ENCODE peak calls at places on chromosomes 12 and 14, in seven cellular contexts. M is tibial nerve, V is HepG2, W is tibial artery, C is IMR-90, U is fibroblast of lung, S is Peyer's patch. B is an unnamed sample. For H3K27me3, the result is how much of the 10 kb centered on the place peaks cover.

GRCh38 chr14:94381149-94382030 is 7.0 kb downstream of the SERPINA1 start:
- DNase-seq in W (no peak), V (no peak), M (no peak), C (no peak), U (no peak), S (no peak), B (no peak)

GRCh38 chr12:6332459-6332858 is 9.4 kb downstream of the TNFRSF1A start:
- DNase-seq in M (no peak), V (no peak), U (peak), C (peak), W (no peak), S (no peak), B (no peak)

GRCh38 chr14:23538785-23539184 is 12.8 kb downstream of the ZFHX2 start:
- DNase-seq in M (no peak), U (no peak), W (no peak), V (no peak), S (no peak), C (peak), B (no peak)

GRCh38 chr12:76083761-76084276 is 666 bp downstream of the NAP1L1 start:
- DNase-seq in S (peak), M (peak), C (peak), W (peak), V (peak), U (peak), B (no peak)

GRCh38 chr14:100307215-100308111 is 1.2 kb upstream of the SLC25A29 start:
- DNase-seq in U (peak), V (no peak), M (peak), W (no peak), S (no peak), C (peak), B (no peak)

GRCh38 chr14:25516838-25517237 is 466.9 kb upstream of the STXBP6 start:
- DNase-seq in U (no peak), C (no peak), S (no peak), V (no peak), W (no peak), M (no peak), B (no peak)

GRCh38 chr14:50013198-50013918 is 103.0 kb downstream of the VCPKMT start:
- DNase-seq in C (no peak), V (peak), U (peak), W (no peak), M (no peak), S (no peak), B (no peak)

GRCh38 chr12:55296469-55296868 is at the start of gene OR6C6:
- DNase-seq in W (no peak), C (no peak), V (no peak), M (no peak), U (no peak), S (no peak), B (no peak)

GRCh38 chr14:35384386-35385041 is 20.0 kb downstream of the NFKBIA start:
- DNase-seq in S (no peak), C (peak), V (peak), W (peak), M (peak), U (peak), B (peak)

GRCh38 chr12:105820407-105821140 is 318.2 kb downstream of the NUAK1 start:
- DNase-seq in U (peak), W (peak), M (peak), V (peak), S (no peak), C (peak), B (peak)

GRCh38 chr14:53531151-53531550 is 378.0 kb upstream of the DDHD1 start:
- DNase-seq in V (no peak), W (no peak), S (no peak), M (no peak), C (no peak), U (no peak), B (no peak)

GRCh38 chr14:88479574-88479987 is 75.2 kb downstream of the PTPN21 start:
- DNase-seq in W (no peak), S (no peak), V (no peak), U (no peak), C (no peak), M (no peak), B (no peak)

GRCh38 chr14:60650382-60650961 is 1.2 kb upstream of the SIX1 start:
- DNase-seq in V (no peak), W (no peak), S (no peak), U (no peak), M (no peak), C (peak), B (no peak)

GRCh38 chr14:22939684-22940083 is 10.5 kb upstream of the PRMT5 start:
- DNase-seq in U (peak), S (no peak), V (no peak), W (no peak), M (no peak), C (peak), B (no peak)

GRCh38 chr14:67423424-67423823 is 11.5 kb upstream of the PLEK2 start:
- DNase-seq in U (no peak), M (no peak), W (no peak), C (no peak), V (no peak), S (no peak), B (no peak)

GRCh38 chr12:69278814-69279782 is 39.7 kb downstream of the CPSF6 start:
- DNase-seq in W (no peak), S (no peak), U (no peak), C (no peak), V (no peak), M (no peak), B (no peak)

GRCh38 chr12:107564946-107565345 is 120.7 kb upstream of the PWP1 start:
- DNase-seq in W (no peak), M (no peak), V (peak), S (no peak), U (peak), C (peak), B (no peak)

GRCh38 chr14:23539209-23539866 is 12.2 kb downstream of the ZFHX2 start:
- DNase-seq in W (no peak), M (no peak), C (peak), U (no peak), S (no peak), V (peak), B (no peak)

GRCh38 chr14:56044196-56044595 is 74.0 kb upstream of the PELI2 start:
- DNase-seq in U (peak), M (no peak), W (no peak), C (no peak), S (no peak), V (no peak), B (no peak)

DNA sequence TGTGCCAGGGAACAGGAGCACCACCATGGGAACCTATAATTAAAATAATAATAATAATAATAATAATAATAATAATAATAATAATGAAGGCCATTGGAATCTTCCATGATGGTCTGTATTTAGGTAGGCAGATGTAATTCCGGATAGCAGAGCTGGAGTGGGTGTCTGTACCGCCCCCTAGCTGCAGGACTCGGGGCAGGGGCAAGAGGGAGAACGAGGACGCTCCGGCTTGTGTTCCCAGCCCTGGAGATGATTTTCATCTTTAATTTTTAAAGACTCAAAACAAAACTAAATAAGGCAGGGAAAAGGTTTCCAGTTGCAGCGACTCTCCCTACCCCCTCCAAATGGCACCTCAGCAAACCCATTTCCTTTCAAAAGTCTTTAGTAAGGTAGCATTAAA is 501.1 kb downstream of the VRK1 start:
- DNase-seq in M (no peak), C (no peak), V (no peak), S (no peak), U (no peak), W (no peak), B (no peak)
- TF ChIP-seq CTCF in M (no peak), C (no peak), V (no peak), S (no peak), U (no peak), W (no peak), B (no peak)

GRCh38 chr14:36649872-36650650 is 11.6 kb upstream of the PAX9 start:
- DNase-seq in U (no peak), C (no peak), M (no peak), S (no peak), W (no peak), V (no peak), B (no peak)
- H3K27me3 ChIP-seq in U (half or more), C (half or more), M (under half), S (under half), W (under half), V (half or more), B (under half)

DNA sequence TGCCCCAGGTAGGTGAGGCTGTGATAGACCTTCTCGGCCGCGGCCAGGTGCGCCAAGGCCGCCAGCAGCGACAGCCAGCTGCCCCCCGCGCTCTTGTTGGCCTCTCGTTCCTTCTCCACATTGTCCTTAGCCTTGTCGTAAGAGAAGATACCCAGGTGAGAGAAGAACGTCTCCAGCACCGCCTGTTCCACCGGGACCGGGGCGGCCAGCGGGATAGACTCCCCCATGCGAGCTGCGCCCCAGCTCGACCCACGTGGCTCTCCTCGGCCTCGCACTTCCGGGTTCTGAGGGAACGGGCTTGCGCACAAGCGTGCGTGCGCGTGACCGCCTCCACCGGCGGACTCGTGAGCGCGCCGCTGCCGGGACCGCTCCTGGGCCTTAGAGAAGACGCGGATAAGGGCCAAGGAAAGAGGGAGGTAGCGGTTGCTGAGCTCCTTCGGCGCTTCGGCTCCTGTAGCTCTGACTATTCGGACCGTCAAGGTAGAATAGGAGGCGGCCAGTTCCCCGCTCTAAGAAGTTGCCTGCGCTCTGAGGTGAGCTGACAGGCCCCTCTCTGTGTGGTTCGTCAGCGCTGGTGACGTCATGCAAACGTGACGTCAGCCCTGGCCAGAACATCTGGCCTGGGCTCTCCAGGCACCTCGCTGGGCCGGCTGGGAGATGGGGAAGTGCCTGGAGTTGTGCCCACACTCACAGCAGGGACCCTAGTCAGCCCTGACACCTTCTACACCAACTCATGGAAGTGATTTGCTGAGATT is at the start of gene KICS2:
- DNase-seq in V (peak), S (peak), C (peak), W (peak), U (peak), M (peak), B (peak)
- TF ChIP-seq CTCF in V (peak), S (peak), C (peak), W (no peak), U (no peak), M (no peak), B (no peak)

DNA sequence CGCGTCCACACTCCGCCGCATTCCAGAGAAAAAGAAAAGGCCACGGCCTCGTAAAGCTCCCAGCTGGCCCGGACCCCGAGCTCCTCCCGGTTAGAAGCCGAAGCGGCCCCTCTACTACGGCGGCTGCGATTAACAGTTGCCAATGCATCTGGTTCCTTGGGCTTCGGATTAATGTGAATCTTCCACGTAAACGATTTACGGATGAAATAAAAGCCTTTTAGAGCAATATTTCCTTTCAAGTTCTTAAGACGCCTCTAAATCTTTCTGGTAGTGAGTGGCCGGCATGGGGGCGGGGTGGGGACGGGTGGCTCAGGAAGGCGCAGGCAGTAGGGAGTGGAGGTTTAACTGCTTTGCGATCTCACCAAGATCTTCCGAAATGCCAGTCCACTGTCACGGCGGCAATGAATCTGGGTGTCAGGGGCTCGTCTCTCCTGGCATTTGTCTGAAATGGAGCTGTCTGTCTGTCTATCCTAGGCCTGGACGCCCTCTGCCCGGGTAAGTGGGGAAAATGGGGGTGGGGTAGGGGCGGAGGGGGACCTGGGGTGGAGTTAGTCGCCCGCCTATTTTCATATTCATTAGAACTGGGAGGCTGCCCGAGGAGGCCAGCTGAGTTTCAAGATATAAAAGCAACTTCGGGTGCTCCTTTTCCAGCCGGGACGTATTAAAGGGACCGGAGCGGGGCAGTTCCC is 427 bp upstream of the ALX1 start:
- DNase-seq in W (no peak), U (peak), M (no peak), S (no peak), C (no peak), V (no peak), B (no peak)
- H3K27me3 ChIP-seq in W (under half), U (under half), M (under half), S (under half), C (under half), V (under half), B (under half)

DNA sequence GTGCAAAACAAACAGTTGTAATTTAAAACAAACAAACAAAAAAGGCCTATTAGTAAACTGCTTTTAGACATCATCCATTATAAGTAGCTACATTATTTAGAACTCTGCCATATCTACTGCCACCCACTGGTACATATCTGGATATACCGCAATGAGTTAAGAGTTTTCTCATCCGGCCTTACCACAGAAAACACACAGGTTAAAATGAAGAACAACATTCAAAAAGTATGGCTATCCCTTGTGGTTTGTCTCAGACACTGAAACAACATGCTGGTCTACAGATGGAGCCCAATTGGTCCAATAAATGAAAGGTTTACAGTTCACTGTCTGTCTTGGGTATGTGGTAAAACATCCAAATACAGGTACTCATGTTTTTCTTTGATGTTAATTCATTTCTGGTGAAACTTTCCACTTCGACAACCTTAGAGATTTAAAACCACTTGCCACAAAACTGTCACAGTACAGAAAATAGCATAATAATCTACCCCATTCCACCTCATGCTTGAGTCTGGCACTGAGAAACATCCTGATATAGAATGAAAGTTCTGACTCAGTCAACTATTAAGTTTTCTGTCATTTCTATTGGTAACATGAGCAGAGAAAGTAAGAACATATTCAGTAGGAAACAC is 354.3 kb downstream of the CEP128 start:
- DNase-seq in S (no peak), V (peak), C (peak), W (no peak), M (no peak), U (peak), B (no peak)
- TF ChIP-seq CTCF in S (peak), V (peak), C (peak), W (peak), M (peak), U (peak), B (peak)